ENCODE peak calls at places on chromosomes 2 and 18, in five cellular contexts. I is HepG2, W is GM12878, F is SK-N-SH, T is endothelial cell of umbilical vein. U is an unnamed sample.

GRCh38 chr18:79058007-79058406 is 11.2 kb upstream of the ATP9B start:
- DNase-seq in T (no peak), W (no peak), I (no peak), F (no peak), U (no peak)

GRCh38 chr2:100135415-100135814 is 7.0 kb downstream of the AFF3 start:
- DNase-seq in I (no peak), F (no peak), W (no peak), T (no peak), U (no peak)

GRCh38 chr2:121078869-121079268 is 206.1 kb downstream of the TFCP2L1 start:
- DNase-seq in W (no peak), F (no peak), I (peak; percentile 16), T (no peak), U (no peak)

GRCh38 chr2:204535764-204536163 is 9.5 kb upstream of the PARD3B start:
- DNase-seq in F (no peak), W (no peak), T (no peak), I (no peak), U (no peak)

GRCh38 chr2:118246726-118247125 is 158.5 kb downstream of the INSIG2 start:
- DNase-seq in T (no peak), I (no peak), W (no peak), F (no peak), U (no peak)

GRCh38 chr2:187689372-187689771 is 135.1 kb upstream of the TFPI start:
- DNase-seq in F (no peak), W (no peak), I (no peak), T (peak; percentile 71), U (peak; percentile 6)

GRCh38 chr2:9946818-9947217 is 4.7 kb upstream of the GRHL1 start:
- DNase-seq in W (no peak), T (no peak), I (peak; percentile 42), F (no peak), U (no peak)

GRCh38 chr2:12326449-12327190 is 390.1 kb upstream of the TRIB2 start:
- DNase-seq in I (peak; percentile 34), W (no peak), F (no peak), T (no peak), U (no peak)

GRCh38 chr18:10490401-10491289 is 35.2 kb upstream of the NAPG start:
- DNase-seq in F (no peak), T (no peak), I (peak; percentile 77), W (peak; percentile 58), U (peak; percentile 56)

GRCh38 chr2:16950436-16950835 is 284.8 kb upstream of the CYRIA start:
- DNase-seq in T (no peak), I (no peak), F (no peak), W (no peak), U (no peak)

GRCh38 chr2:112803691-112804521 is 19.6 kb upstream of the IL1A start:
- DNase-seq in I (peak; percentile 92), F (no peak), W (no peak), T (no peak), U (peak; percentile 81)

GRCh38 chr2:107376910-107377309 is 449.8 kb upstream of the RGPD4 start:
- DNase-seq in I (no peak), W (no peak), F (no peak), T (no peak), U (no peak)

GRCh38 chr2:126876631-126877030 is 22.1 kb upstream of the TEX51 start:
- DNase-seq in W (no peak), T (no peak), F (no peak), I (no peak), U (no peak)

GRCh38 chr2:29000481-29000880 is 19.4 kb downstream of the TOGARAM2 start:
- DNase-seq in W (peak; percentile 31), I (no peak), T (no peak), F (no peak), U (no peak)

GRCh38 chr2:145985517-145985916 is 1465.6 kb upstream of the ZEB2 start:
- DNase-seq in W (no peak), F (no peak), T (peak; percentile 64), I (no peak), U (no peak)

GRCh38 chr2:65943099-65943786 is 491.7 kb upstream of the MEIS1 start:
- DNase-seq in F (no peak), T (no peak), I (no peak), W (no peak), U (no peak)

GRCh38 chr2:156350374-156351142 is 18.0 kb upstream of the NR4A2 start:
- DNase-seq in I (no peak), T (no peak), F (no peak), W (no peak), U (no peak)

GRCh38 chr2:152566034-152566727 is 151.1 kb downstream of the PRPF40A start:
- DNase-seq in F (no peak), T (no peak), I (no peak), W (peak; percentile 64), U (no peak)

GRCh38 chr2:150076281-150076680 is 411.2 kb downstream of the RND3 start:
- DNase-seq in F (no peak), W (no peak), T (no peak), I (no peak), U (no peak)

GRCh38 chr2:71465356-71465755 is 12.0 kb downstream of the DYSF start:
- DNase-seq in T (no peak), F (no peak), I (no peak), W (no peak), U (no peak)

GRCh38 chr2:20615046-20615465 is 35.8 kb downstream of the HS1BP3 start:
- DNase-seq in T (no peak), W (no peak), I (no peak), F (no peak), U (no peak)

GRCh38 chr2:27199241-27199640 is 12.6 kb upstream of the ATRAID start:
- DNase-seq in F (no peak), I (no peak), T (no peak), W (no peak), U (no peak)

GRCh38 chr2:239361311-239361642 is 39.5 kb downstream of the HDAC4 start:
- DNase-seq in W (no peak), T (no peak), F (no peak), I (no peak), U (no peak)

GRCh38 chr2:18432999-18433398 is 127.5 kb downstream of the RDH14 start:
- DNase-seq in T (no peak), I (no peak), W (no peak), F (no peak), U (no peak)

GRCh38 chr2:190407662-190408537 is at the start of gene MFSD6:
- DNase-seq in F (peak; percentile 88), W (no peak), T (no peak), I (no peak), U (peak; percentile 32)

GRCh38 chr2:198975779-198976178 is 482.0 kb downstream of the SATB2 start:
- DNase-seq in I (no peak), F (no peak), W (no peak), T (no peak), U (no peak)

GRCh38 chr2:240589381-240589780 is 2.8 kb downstream of the CAPN10 start:
- DNase-seq in T (no peak), I (no peak), F (no peak), W (no peak), U (no peak)

GRCh38 chr2:40606862-40607261 is 155.0 kb upstream of the SLC8A1 start:
- DNase-seq in T (no peak), F (no peak), W (no peak), I (no peak), U (no peak)

GRCh38 chr2:240598311-240598911 is 11.9 kb downstream of the CAPN10 start:
- DNase-seq in I (no peak), T (no peak), W (no peak), F (no peak), U (no peak)

GRCh38 chr2:16931441-16931840 is 265.8 kb upstream of the CYRIA start:
- DNase-seq in F (no peak), T (no peak), W (no peak), I (no peak), U (no peak)

GRCh38 chr2:159194241-159194640 is 92.3 kb downstream of the WDSUB1 start:
- DNase-seq in T (no peak), F (no peak), W (no peak), I (no peak), U (no peak)

DNA sequence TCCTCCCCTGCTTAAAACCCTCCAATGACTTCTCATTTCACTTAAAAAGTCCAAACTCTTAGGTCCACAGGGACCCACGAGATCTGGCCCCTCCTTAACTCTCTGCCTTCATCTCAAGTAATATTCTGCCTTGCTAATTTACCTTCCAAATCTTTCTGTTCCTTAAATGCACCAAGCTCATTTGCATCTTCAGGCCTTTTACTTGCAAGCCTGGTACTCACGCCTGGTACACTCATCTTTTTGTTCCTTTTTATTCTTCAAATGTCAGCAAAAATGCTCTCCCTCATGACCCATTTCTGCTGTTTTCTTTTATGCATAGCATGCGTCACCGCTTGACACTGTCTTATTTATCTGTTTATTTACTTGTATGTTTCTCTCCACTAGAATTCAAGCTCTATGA is 2.7 kb upstream of the WIPF1 start:
- DNase-seq in T (no peak), W (no peak), I (no peak), F (no peak), U (no peak)
- H3K4me1 ChIP-seq in T (peaks cover 22% of the 10 kb centered on the region), W (peaks cover 26% of the 10 kb centered on the region), I (no peaks in the 10 kb centered on the region), F (peaks cover 41% of the 10 kb centered on the region), U (peaks cover 10% of the 10 kb centered on the region)

DNA sequence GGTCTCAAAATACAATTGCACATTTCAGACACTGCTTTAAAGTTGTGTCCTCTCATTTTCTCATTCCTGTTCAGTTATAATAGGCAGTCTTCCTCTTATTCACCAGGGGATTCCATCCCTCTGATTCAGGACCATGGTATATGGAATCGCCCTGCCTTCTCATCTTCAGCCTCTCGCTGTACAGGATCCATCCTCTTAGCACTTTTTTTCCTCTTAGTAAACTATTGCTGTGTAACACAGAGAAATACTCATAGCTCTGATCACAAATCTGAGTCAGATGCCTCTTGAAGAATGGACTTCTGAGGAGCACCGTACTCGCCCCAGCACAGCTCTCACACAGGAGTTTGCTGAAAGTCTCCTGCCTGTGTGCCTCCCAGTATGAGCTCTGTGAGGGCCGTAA is 11.3 kb downstream of the RMP24 start:
- DNase-seq in F (no peak), T (no peak), I (no peak), W (no peak), U (no peak)
- TF ChIP-seq MAX in F (no peak), T (no peak), I (no peak), W (no peak), U (no peak)

GRCh38 chr18:55465313-55465712 is 122.7 kb downstream of the TCF4 start:
- DNase-seq in T (no peak), F (no peak), I (no peak), W (no peak), U (no peak)

GRCh38 chr18:55458456-55459238 is 129.3 kb downstream of the TCF4 start:
- DNase-seq in W (no peak), I (no peak), T (no peak), F (no peak), U (no peak)

GRCh38 chr18:55462652-55463051 is 125.3 kb downstream of the TCF4 start:
- DNase-seq in W (no peak), I (no peak), F (no peak), T (no peak), U (no peak)

GRCh38 chr18:55464581-55464980 is 123.4 kb downstream of the TCF4 start:
- DNase-seq in I (no peak), F (no peak), W (no peak), T (no peak), U (no peak)

GRCh38 chr18:55461843-55462242 is 126.1 kb downstream of the TCF4 start:
- DNase-seq in I (no peak), W (no peak), F (no peak), T (no peak), U (no peak)
- H3K4me1 ChIP-seq in I (no peaks in the 10 kb centered on the region), W (no peaks in the 10 kb centered on the region), F (peaks cover 42% of the 10 kb centered on the region), T (no peaks in the 10 kb centered on the region), U (no peaks in the 10 kb centered on the region)

GRCh38 chr2:218655751-218656150 is 3.7 kb downstream of the ZNF142 start:
- DNase-seq in W (no peak), T (no peak), I (no peak), F (no peak), U (no peak)
- TF ChIP-seq MAX in W (no peak), T (no peak), I (no peak), F (no peak), U (no peak)

GRCh38 chr18:2602844-2603243 is 31.5 kb downstream of the NDC80 start:
- DNase-seq in T (no peak), F (no peak), I (no peak), W (no peak), U (no peak)
- H3K4me1 ChIP-seq in T (peaks cover 4% of the 10 kb centered on the region), F (no peaks in the 10 kb centered on the region), I (no peaks in the 10 kb centered on the region), W (no peaks in the 10 kb centered on the region), U (peaks cover 6% of the 10 kb centered on the region)

U was measured in A549.